ENCODE peak calls at places on chromosomes 7 and 10, in four cellular contexts. B is HepG2, W is K562, Z is WTC11. V is an unnamed sample.

GRCh38 chr7:100509213-100509612 is 25.5 kb downstream of the NYAP1 start:
- DNase-seq in B (no peak), W (peak), Z (no peak), V (no peak)

GRCh38 chr10:59108296-59108695 is 68.1 kb upstream of the PHYHIPL start:
- DNase-seq in B (peak), W (no peak), Z (no peak), V (no peak)

GRCh38 chr7:100366411-100367250 is 6.7 kb upstream of the PILRA start:
- DNase-seq in B (no peak), W (no peak), Z (no peak), V (no peak)

GRCh38 chr7:159070422-159071148 is 74.1 kb downstream of the VIPR2 start:
- DNase-seq in B (no peak), W (no peak), Z (no peak), V (no peak)

GRCh38 chr10:99917963-99918825 is 91.6 kb downstream of the DNMBP start:
- DNase-seq in B (no peak), W (no peak), Z (peak), V (peak)

GRCh38 chr7:17131060-17131345 is 167.4 kb upstream of the AHR start:
- DNase-seq in B (peak), W (no peak), Z (no peak), V (no peak)

GRCh38 chr10:60681103-60681502 is 97.2 kb upstream of the CDK1 start:
- DNase-seq in B (no peak), W (no peak), Z (no peak), V (no peak)

GRCh38 chr10:76086571-76087260 is 655.3 kb downstream of the LRMDA start:
- DNase-seq in B (peak), W (peak), Z (peak), V (peak)

GRCh38 chr7:21719846-21720245 is 177.0 kb downstream of the DNAH11 start:
- DNase-seq in B (no peak), W (no peak), Z (no peak), V (no peak)

GRCh38 chr7:135335628-135336139 is 102.0 kb downstream of the STRA8 start:
- DNase-seq in B (peak), W (peak), Z (peak), V (peak)

GRCh38 chr7:46387646-46388045 is 466.6 kb upstream of the IGFBP3 start:
- DNase-seq in B (no peak), W (no peak), Z (no peak), V (no peak)

GRCh38 chr7:3436746-3437145 is 135.7 kb downstream of the SDK1 start:
- DNase-seq in B (no peak), W (no peak), Z (no peak), V (no peak)

GRCh38 chr7:68309806-68310205 is 1288.5 kb upstream of the AUTS2 start:
- DNase-seq in B (no peak), W (no peak), Z (no peak), V (no peak)

GRCh38 chr10:54908019-54908418 is 107.0 kb upstream of the PCDH15 start:
- DNase-seq in B (no peak), W (no peak), Z (no peak), V (no peak)

GRCh38 chr7:157358753-157359096 is 21.9 kb downstream of the DNAJB6 start:
- DNase-seq in B (no peak), W (peak), Z (no peak), V (no peak)

GRCh38 chr7:42272793-42273665 is 36.0 kb upstream of the GLI3 start:
- DNase-seq in B (no peak), W (no peak), Z (peak), V (peak)

GRCh38 chr7:106626376-106627293 is 34.3 kb downstream of the CCDC71L start:
- DNase-seq in B (no peak), W (no peak), Z (no peak), V (no peak)

GRCh38 chr7:135801045-135801693 is 52.6 kb upstream of the FAM180A start:
- DNase-seq in B (peak), W (peak), Z (no peak), V (peak)

GRCh38 chr7:12712236-12712635 is 24.8 kb downstream of the ARL4A start:
- DNase-seq in B (peak), W (no peak), Z (no peak), V (no peak)

GRCh38 chr7:137606061-137606674 is 240.6 kb downstream of the DGKI start:
- DNase-seq in B (peak), W (peak), Z (no peak), V (no peak)

GRCh38 chr7:28228386-28228785 is 47.8 kb upstream of the JAZF1 start:
- DNase-seq in B (no peak), W (no peak), Z (no peak), V (no peak)

GRCh38 chr10:75211007-75211735 is 575 bp downstream of the VDAC2 start:
- DNase-seq in B (peak), W (peak), Z (no peak), V (peak)

GRCh38 chr10:1548146-1548545 is 189.2 kb downstream of the ADARB2 start:
- DNase-seq in B (no peak), W (no peak), Z (no peak), V (no peak)

GRCh38 chr10:35641430-35642015 is 573 bp downstream of the FZD8 start:
- DNase-seq in B (no peak), W (no peak), Z (peak), V (no peak)

GRCh38 chr7:81150951-81151361 is 232.1 kb upstream of the SEMA3C start:
- DNase-seq in B (peak), W (no peak), Z (no peak), V (no peak)

GRCh38 chr7:40859965-40860543 is 725.2 kb downstream of the SUGCT start:
- DNase-seq in B (no peak), W (no peak), Z (no peak), V (no peak)

GRCh38 chr7:15397921-15398560 is 163.8 kb downstream of the AGMO start:
- DNase-seq in B (no peak), W (no peak), Z (no peak), V (no peak)

GRCh38 chr10:66365686-66366085 is 560.1 kb upstream of the LRRTM3 start:
- DNase-seq in B (no peak), W (no peak), Z (no peak), V (no peak)

GRCh38 chr7:98674881-98675280 is 57.8 kb downstream of the NPTX2 start:
- DNase-seq in B (no peak), W (no peak), Z (no peak), V (no peak)

GRCh38 chr7:140023728-140024127 is 39.0 kb downstream of the PARP12 start:
- DNase-seq in B (no peak), W (no peak), Z (no peak), V (no peak)
- TF ChIP-seq ELF4 in B (no peak), W (no peak), Z (no peak), V (no peak)

GRCh38 chr7:124250297-124251034 is 217.6 kb upstream of the TMEM229A start:
- DNase-seq in B (no peak), W (no peak), Z (no peak), V (no peak)
- TF ChIP-seq ELF4 in B (no peak), W (no peak), Z (no peak), V (no peak)

GRCh38 chr10:108427081-108427480 is 1262.6 kb upstream of the SORCS1 start:
- DNase-seq in B (no peak), W (no peak), Z (no peak), V (no peak)

GRCh38 chr10:108424656-108425055 is 1260.2 kb upstream of the SORCS1 start:
- DNase-seq in B (no peak), W (no peak), Z (no peak), V (no peak)

GRCh38 chr10:108422286-108422685 is 1257.8 kb upstream of the SORCS1 start:
- DNase-seq in B (no peak), W (no peak), Z (no peak), V (no peak)

DNA sequence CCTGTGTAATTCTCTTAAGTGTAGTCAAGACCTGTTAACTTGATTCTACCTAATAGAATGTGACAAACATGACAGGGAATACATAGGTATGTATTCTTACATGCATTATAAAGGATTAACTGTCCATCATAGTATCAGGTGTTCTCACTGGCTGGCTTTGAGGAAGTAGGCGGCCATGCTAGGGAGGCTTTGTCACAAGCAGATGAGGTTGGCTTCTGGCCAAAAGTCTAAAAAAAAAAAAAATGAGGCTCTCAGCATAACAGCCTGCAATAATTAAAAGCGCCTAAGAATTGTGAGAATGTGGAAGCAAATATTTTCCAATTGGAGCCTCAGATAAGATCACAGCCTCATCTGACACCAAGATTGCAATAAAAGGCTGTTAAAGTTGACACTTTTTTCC is 1256.8 kb upstream of the SORCS1 start:
- DNase-seq in B (no peak), W (no peak), Z (no peak), V (no peak)
- TF ChIP-seq ELF4 in B (no peak), W (no peak), Z (no peak), V (no peak)

DNA sequence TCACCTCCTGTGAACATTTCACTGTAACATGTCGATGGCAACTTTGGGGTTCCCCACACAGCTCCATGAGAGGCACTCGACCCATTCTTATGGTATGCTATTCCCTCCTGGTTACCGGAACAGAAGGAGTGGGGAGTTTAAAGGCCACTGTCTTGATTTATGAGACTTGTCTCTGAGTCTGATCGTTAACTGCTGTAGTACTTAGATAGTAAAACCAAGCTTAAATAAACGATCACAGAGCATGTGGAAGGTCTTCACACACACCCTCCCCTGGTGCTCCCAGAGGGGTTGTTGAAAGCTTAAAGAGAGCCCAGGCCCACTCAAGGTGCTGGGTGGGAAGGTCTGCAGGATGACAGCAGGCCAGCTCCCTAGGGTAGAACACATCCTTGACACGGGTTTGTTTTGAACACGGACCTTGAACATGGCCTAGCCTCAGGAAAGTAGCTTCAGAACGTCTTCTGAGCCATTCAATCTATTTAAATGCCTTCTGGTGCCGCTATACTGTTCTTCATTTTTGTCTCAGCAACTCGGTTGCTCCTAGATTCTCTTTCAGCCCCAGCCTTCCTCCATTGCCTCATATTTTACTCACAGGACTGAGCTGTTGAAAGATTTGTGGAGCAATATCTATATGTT is 335.4 kb downstream of the FGFR2 start:
- DNase-seq in B (no peak), W (no peak), Z (no peak), V (peak)
- TF ChIP-seq ELF4 in B (no peak), W (no peak), Z (no peak), V (no peak)

GRCh38 chr7:148688526-148688925 is 10.2 kb upstream of the CUL1 start:
- DNase-seq in B (no peak), W (no peak), Z (no peak), V (no peak)
- TF ChIP-seq ELF4 in B (no peak), W (no peak), Z (no peak), V (no peak)

GRCh38 chr10:129909080-129909479 is 55.0 kb downstream of the EBF3 start:
- DNase-seq in B (no peak), W (no peak), Z (no peak), V (no peak)
- TF ChIP-seq ELF4 in B (no peak), W (no peak), Z (no peak), V (no peak)

GRCh38 chr7:101953248-101953819 is 135.9 kb downstream of the CUX1 start:
- DNase-seq in B (no peak), W (no peak), Z (no peak), V (no peak)
- TF ChIP-seq ELF4 in B (no peak), W (no peak), Z (no peak), V (no peak)